ENCODE peak calls at places on chromosomes 7 and 10, in ten cellular contexts. One of them, this sample, is unnamed. For H3K36me3, the result is how much of the 10 kb centered on the place peaks cover.

GRCh38 chr7:103626776-103627175 is 180.8 kb upstream of the SLC26A5 start:
- DNase-seq in sigmoid colon: no peak
- DNase-seq in colonic mucosa: no peak
- DNase-seq in thoracic aorta: no peak
- DNase-seq in cardiac muscle cell: no peak
- DNase-seq in ovary: no peak
- DNase-seq in SK-N-SH: no peak
- DNase-seq in psoas muscle: no peak
- DNase-seq in spleen: no peak
- DNase-seq in CD8-positive, alpha-beta T cell: no peak
- DNase-seq in this sample: no peak

GRCh38 chr7:70113543-70113942 is 515.3 kb downstream of the AUTS2 start:
- DNase-seq in sigmoid colon: no peak
- DNase-seq in colonic mucosa: no peak
- DNase-seq in thoracic aorta: no peak
- DNase-seq in cardiac muscle cell: no peak
- DNase-seq in ovary: no peak
- DNase-seq in SK-N-SH: peak
- DNase-seq in psoas muscle: no peak
- DNase-seq in spleen: no peak
- DNase-seq in CD8-positive, alpha-beta T cell: no peak
- DNase-seq in this sample: no peak

GRCh38 chr7:68529221-68529620 is 1069.1 kb upstream of the AUTS2 start:
- DNase-seq in sigmoid colon: no peak
- DNase-seq in colonic mucosa: no peak
- DNase-seq in thoracic aorta: no peak
- DNase-seq in cardiac muscle cell: peak
- DNase-seq in ovary: no peak
- DNase-seq in SK-N-SH: no peak
- DNase-seq in psoas muscle: no peak
- DNase-seq in spleen: no peak
- DNase-seq in CD8-positive, alpha-beta T cell: no peak
- DNase-seq in this sample: no peak

GRCh38 chr7:107506683-107507339 is 37.0 kb downstream of the GPR22 start:
- DNase-seq in sigmoid colon: no peak
- DNase-seq in colonic mucosa: peak
- DNase-seq in thoracic aorta: no peak
- DNase-seq in cardiac muscle cell: peak
- DNase-seq in ovary: no peak
- DNase-seq in SK-N-SH: no peak
- DNase-seq in psoas muscle: peak
- DNase-seq in spleen: no peak
- DNase-seq in CD8-positive, alpha-beta T cell: no peak
- DNase-seq in this sample: no peak

GRCh38 chr7:11830582-11831382 is 1.2 kb downstream of the THSD7A start:
- DNase-seq in sigmoid colon: no peak
- DNase-seq in colonic mucosa: no peak
- DNase-seq in thoracic aorta: no peak
- DNase-seq in cardiac muscle cell: peak
- DNase-seq in ovary: no peak
- DNase-seq in SK-N-SH: peak
- DNase-seq in psoas muscle: no peak
- DNase-seq in spleen: no peak
- DNase-seq in CD8-positive, alpha-beta T cell: no peak
- DNase-seq in this sample: peak

GRCh38 chr7:29989257-29989995 is at the start of gene SCRN1:
- DNase-seq in sigmoid colon: peak
- DNase-seq in colonic mucosa: peak
- DNase-seq in thoracic aorta: no peak
- DNase-seq in cardiac muscle cell: no peak
- DNase-seq in ovary: peak
- DNase-seq in SK-N-SH: peak
- DNase-seq in psoas muscle: peak
- DNase-seq in spleen: peak
- DNase-seq in CD8-positive, alpha-beta T cell: peak
- DNase-seq in this sample: peak

GRCh38 chr7:107068156-107068555 is 23.7 kb downstream of the PRKAR2B start:
- DNase-seq in sigmoid colon: no peak
- DNase-seq in colonic mucosa: no peak
- DNase-seq in thoracic aorta: no peak
- DNase-seq in cardiac muscle cell: peak
- DNase-seq in ovary: no peak
- DNase-seq in SK-N-SH: no peak
- DNase-seq in psoas muscle: no peak
- DNase-seq in spleen: no peak
- DNase-seq in CD8-positive, alpha-beta T cell: no peak
- DNase-seq in this sample: no peak

GRCh38 chr7:95303501-95303900 is 20.8 kb downstream of the PON1 start:
- DNase-seq in sigmoid colon: no peak
- DNase-seq in colonic mucosa: no peak
- DNase-seq in thoracic aorta: no peak
- DNase-seq in cardiac muscle cell: no peak
- DNase-seq in ovary: no peak
- DNase-seq in SK-N-SH: no peak
- DNase-seq in psoas muscle: no peak
- DNase-seq in spleen: no peak
- DNase-seq in CD8-positive, alpha-beta T cell: no peak
- DNase-seq in this sample: no peak

GRCh38 chr7:22728416-22729029 is 1.5 kb downstream of the IL6 start:
- DNase-seq in sigmoid colon: no peak
- DNase-seq in colonic mucosa: no peak
- DNase-seq in thoracic aorta: no peak
- DNase-seq in cardiac muscle cell: peak
- DNase-seq in ovary: no peak
- DNase-seq in SK-N-SH: no peak
- DNase-seq in psoas muscle: no peak
- DNase-seq in spleen: no peak
- DNase-seq in CD8-positive, alpha-beta T cell: no peak
- DNase-seq in this sample: peak

GRCh38 chr7:128421384-128421783 is 11.6 kb upstream of the IMPDH1 start:
- DNase-seq in sigmoid colon: no peak
- DNase-seq in colonic mucosa: no peak
- DNase-seq in thoracic aorta: no peak
- DNase-seq in cardiac muscle cell: no peak
- DNase-seq in ovary: no peak
- DNase-seq in SK-N-SH: no peak
- DNase-seq in psoas muscle: no peak
- DNase-seq in spleen: no peak
- DNase-seq in CD8-positive, alpha-beta T cell: no peak
- DNase-seq in this sample: no peak

GRCh38 chr7:107742678-107743566 is 1.0 kb upstream of the CBLL1 start:
- DNase-seq in sigmoid colon: peak
- DNase-seq in colonic mucosa: peak
- DNase-seq in thoracic aorta: no peak
- DNase-seq in cardiac muscle cell: no peak
- DNase-seq in ovary: no peak
- DNase-seq in SK-N-SH: peak
- DNase-seq in psoas muscle: peak
- DNase-seq in spleen: peak
- DNase-seq in CD8-positive, alpha-beta T cell: peak
- DNase-seq in this sample: peak

GRCh38 chr7:98687331-98687863 is 70.3 kb downstream of the NPTX2 start:
- DNase-seq in sigmoid colon: no peak
- DNase-seq in colonic mucosa: no peak
- DNase-seq in thoracic aorta: no peak
- DNase-seq in cardiac muscle cell: no peak
- DNase-seq in ovary: no peak
- DNase-seq in SK-N-SH: peak
- DNase-seq in psoas muscle: no peak
- DNase-seq in spleen: no peak
- DNase-seq in CD8-positive, alpha-beta T cell: no peak
- DNase-seq in this sample: no peak

GRCh38 chr7:83517026-83517700 is 131.8 kb downstream of the SEMA3E start:
- DNase-seq in sigmoid colon: no peak
- DNase-seq in colonic mucosa: no peak
- DNase-seq in thoracic aorta: no peak
- DNase-seq in cardiac muscle cell: no peak
- DNase-seq in ovary: no peak
- DNase-seq in SK-N-SH: no peak
- DNase-seq in psoas muscle: no peak
- DNase-seq in spleen: no peak
- DNase-seq in CD8-positive, alpha-beta T cell: no peak
- DNase-seq in this sample: no peak

GRCh38 chr7:95723583-95724180 is 48.7 kb upstream of the DYNC1I1 start:
- DNase-seq in sigmoid colon: no peak
- DNase-seq in colonic mucosa: no peak
- DNase-seq in thoracic aorta: no peak
- DNase-seq in cardiac muscle cell: peak
- DNase-seq in ovary: peak
- DNase-seq in SK-N-SH: peak
- DNase-seq in psoas muscle: no peak
- DNase-seq in spleen: no peak
- DNase-seq in CD8-positive, alpha-beta T cell: no peak
- DNase-seq in this sample: peak

GRCh38 chr10:48931188-48931587 is 8.5 kb downstream of the LRRC18 start:
- DNase-seq in sigmoid colon: no peak
- DNase-seq in colonic mucosa: no peak
- DNase-seq in thoracic aorta: no peak
- DNase-seq in cardiac muscle cell: no peak
- DNase-seq in ovary: no peak
- DNase-seq in SK-N-SH: no peak
- DNase-seq in psoas muscle: no peak
- DNase-seq in spleen: no peak
- DNase-seq in CD8-positive, alpha-beta T cell: no peak
- DNase-seq in this sample: peak

GRCh38 chr10:24515481-24515880 is 208.2 kb downstream of the ARHGAP21 start:
- DNase-seq in sigmoid colon: no peak
- DNase-seq in colonic mucosa: no peak
- DNase-seq in thoracic aorta: no peak
- DNase-seq in cardiac muscle cell: no peak
- DNase-seq in ovary: no peak
- DNase-seq in SK-N-SH: no peak
- DNase-seq in psoas muscle: no peak
- DNase-seq in spleen: no peak
- DNase-seq in CD8-positive, alpha-beta T cell: no peak
- DNase-seq in this sample: no peak

GRCh38 chr10:47360419-47361040 is 12.4 kb downstream of the RBP3 start:
- DNase-seq in sigmoid colon: no peak
- DNase-seq in colonic mucosa: no peak
- DNase-seq in thoracic aorta: no peak
- DNase-seq in cardiac muscle cell: no peak
- DNase-seq in ovary: no peak
- DNase-seq in SK-N-SH: no peak
- DNase-seq in psoas muscle: no peak
- DNase-seq in spleen: peak
- DNase-seq in CD8-positive, alpha-beta T cell: no peak
- DNase-seq in this sample: no peak

GRCh38 chr10:2610946-2611345 is 456.4 kb upstream of the PFKP start:
- DNase-seq in sigmoid colon: no peak
- DNase-seq in colonic mucosa: no peak
- DNase-seq in thoracic aorta: no peak
- DNase-seq in cardiac muscle cell: no peak
- DNase-seq in ovary: no peak
- DNase-seq in SK-N-SH: peak
- DNase-seq in psoas muscle: no peak
- DNase-seq in spleen: no peak
- DNase-seq in CD8-positive, alpha-beta T cell: no peak
- DNase-seq in this sample: peak

DNA sequence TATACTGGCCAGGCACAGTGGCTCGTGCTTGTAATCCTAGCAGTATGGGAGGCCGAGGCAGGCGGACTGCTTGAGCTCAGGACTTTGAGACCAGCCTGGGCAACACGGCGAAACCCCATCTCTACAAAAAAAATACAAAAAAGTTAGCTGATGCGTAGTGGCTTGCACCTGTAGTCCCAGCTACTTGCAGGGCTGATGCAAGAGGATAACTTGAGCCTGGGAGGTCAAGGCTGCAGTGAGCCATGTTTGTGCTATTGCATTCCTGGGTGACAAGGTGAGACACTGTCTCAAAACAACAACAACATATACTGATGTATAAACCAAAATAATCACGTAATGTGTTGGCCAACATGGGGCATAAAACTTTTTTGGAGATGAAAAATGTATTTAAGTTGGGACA is 6.4 kb upstream of the NPM3 start:
- DNase-seq in sigmoid colon: no peak
- DNase-seq in colonic mucosa: no peak
- DNase-seq in thoracic aorta: no peak
- DNase-seq in cardiac muscle cell: no peak
- DNase-seq in ovary: no peak
- DNase-seq in SK-N-SH: no peak
- DNase-seq in psoas muscle: no peak
- DNase-seq in spleen: no peak
- DNase-seq in CD8-positive, alpha-beta T cell: no peak
- DNase-seq in this sample: no peak
- H3K36me3 ChIP-seq in sigmoid colon: half or more
- H3K36me3 ChIP-seq in colonic mucosa: under half
- H3K36me3 ChIP-seq in thoracic aorta: half or more
- H3K36me3 ChIP-seq in cardiac muscle cell: half or more
- H3K36me3 ChIP-seq in ovary: under half
- H3K36me3 ChIP-seq in SK-N-SH: half or more
- H3K36me3 ChIP-seq in psoas muscle: half or more
- H3K36me3 ChIP-seq in spleen: half or more
- H3K36me3 ChIP-seq in CD8-positive, alpha-beta T cell: under half
- H3K36me3 ChIP-seq in this sample: half or more

DNA sequence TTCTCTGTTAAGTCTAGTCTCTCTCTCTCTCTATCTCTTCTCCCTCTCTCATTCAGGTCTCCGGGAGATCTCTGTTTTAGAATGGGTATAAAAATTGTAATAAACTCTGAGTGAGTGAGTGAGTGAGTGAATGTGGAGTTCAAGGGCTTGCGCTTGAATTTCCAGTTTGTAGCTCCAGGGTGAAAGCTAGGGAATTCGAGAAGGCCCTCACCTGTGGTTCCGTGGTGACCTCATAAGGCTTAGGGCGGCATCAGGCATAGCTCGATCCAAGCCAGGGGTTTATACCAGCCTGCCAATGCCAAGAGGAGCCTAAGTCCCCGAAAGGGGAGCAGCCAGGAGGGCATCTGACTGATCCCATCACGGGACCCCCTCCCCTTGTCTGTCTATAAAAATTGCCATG is 456 bp downstream of the AKR1B15 start:
- DNase-seq in sigmoid colon: no peak
- DNase-seq in colonic mucosa: no peak
- DNase-seq in thoracic aorta: no peak
- DNase-seq in cardiac muscle cell: no peak
- DNase-seq in ovary: no peak
- DNase-seq in SK-N-SH: no peak
- DNase-seq in psoas muscle: no peak
- DNase-seq in spleen: no peak
- DNase-seq in CD8-positive, alpha-beta T cell: no peak
- DNase-seq in this sample: no peak
- H3K4me3 ChIP-seq in sigmoid colon: no peak
- H3K4me3 ChIP-seq in colonic mucosa: no peak
- H3K4me3 ChIP-seq in thoracic aorta: no peak
- H3K4me3 ChIP-seq in cardiac muscle cell: no peak
- H3K4me3 ChIP-seq in ovary: no peak
- H3K4me3 ChIP-seq in SK-N-SH: no peak
- H3K4me3 ChIP-seq in psoas muscle: peak
- H3K4me3 ChIP-seq in spleen: no peak
- H3K4me3 ChIP-seq in CD8-positive, alpha-beta T cell: no peak
- H3K4me3 ChIP-seq in this sample: no peak

GRCh38 chr7:28536259-28536658 is 123.9 kb downstream of the CREB5 start:
- DNase-seq in sigmoid colon: peak
- DNase-seq in colonic mucosa: no peak
- DNase-seq in thoracic aorta: no peak
- DNase-seq in cardiac muscle cell: peak
- DNase-seq in ovary: peak
- DNase-seq in SK-N-SH: no peak
- DNase-seq in psoas muscle: peak
- DNase-seq in spleen: no peak
- DNase-seq in CD8-positive, alpha-beta T cell: no peak
- DNase-seq in this sample: peak
- TF ChIP-seq CTCF in sigmoid colon: peak
- TF ChIP-seq CTCF in colonic mucosa: no peak
- TF ChIP-seq CTCF in thoracic aorta: peak
- TF ChIP-seq CTCF in cardiac muscle cell: peak
- TF ChIP-seq CTCF in ovary: no peak
- TF ChIP-seq CTCF in SK-N-SH: peak
- TF ChIP-seq CTCF in psoas muscle: peak
- TF ChIP-seq CTCF in spleen: no peak
- TF ChIP-seq CTCF in CD8-positive, alpha-beta T cell: no peak
- TF ChIP-seq CTCF in this sample: peak

GRCh38 chr7:150334108-150334507 is 7.3 kb downstream of the RARRES2 start:
- DNase-seq in sigmoid colon: peak
- DNase-seq in colonic mucosa: no peak
- DNase-seq in thoracic aorta: no peak
- DNase-seq in cardiac muscle cell: no peak
- DNase-seq in ovary: no peak
- DNase-seq in SK-N-SH: no peak
- DNase-seq in psoas muscle: no peak
- DNase-seq in spleen: no peak
- DNase-seq in CD8-positive, alpha-beta T cell: no peak
- DNase-seq in this sample: no peak
- H3K36me3 ChIP-seq in sigmoid colon: under half
- H3K36me3 ChIP-seq in colonic mucosa: under half
- H3K36me3 ChIP-seq in thoracic aorta: under half
- H3K36me3 ChIP-seq in cardiac muscle cell: under half
- H3K36me3 ChIP-seq in ovary: under half
- H3K36me3 ChIP-seq in SK-N-SH: under half
- H3K36me3 ChIP-seq in psoas muscle: under half
- H3K36me3 ChIP-seq in spleen: under half
- H3K36me3 ChIP-seq in CD8-positive, alpha-beta T cell: under half
- H3K36me3 ChIP-seq in this sample: under half